ENCODE peak calls at places on chromosomes 11 and 22, in nine cellular contexts. A is testis, N is adrenal gland, H is stomach, L is tibial nerve, B is IMR-90, T is uterus, G is sigmoid colon, P is prostate gland. E is an unnamed sample.
A peak's percentile ranks its signal among the peaks of the same experiment; 100 is the strongest.

GRCh38 chr11:84261707-84262106 is 975.5 kb upstream of the CCDC90B start:
- DNase-seq in A (peak; percentile 63), N (peak; percentile 15), H (no peak), L (no peak), B (no peak), T (no peak), G (no peak), P (no peak), E (no peak)

GRCh38 chr22:44909241-44909640 is 100.6 kb downstream of the PHF21B start:
- DNase-seq in A (no peak), N (no peak), H (no peak), L (no peak), B (no peak), T (no peak), G (peak; percentile 33), P (no peak), E (no peak)

GRCh38 chr22:35892192-35892591 is 136.4 kb downstream of the RBFOX2 start:
- DNase-seq in A (no peak), N (peak; percentile 39), H (no peak), L (no peak), B (peak; percentile 75), T (peak; percentile 36), G (no peak), P (no peak), E (no peak)

GRCh38 chr11:63508009-63508408 is 2.1 kb downstream of the LGALS12 start:
- DNase-seq in A (peak; percentile 74), N (peak; percentile 65), H (peak; percentile 77), L (no peak), B (no peak), T (no peak), G (no peak), P (no peak), E (peak; percentile 28)

GRCh38 chr11:7514099-7514725 is 413 bp downstream of the PPFIBP2 start:
- DNase-seq in A (peak; percentile 41), N (peak; percentile 36), H (no peak), L (no peak), B (no peak), T (no peak), G (peak; percentile 73), P (peak; percentile 49), E (no peak)

GRCh38 chr11:36774603-36775002 is 176.6 kb upstream of the RAG2 start:
- DNase-seq in A (no peak), N (no peak), H (no peak), L (no peak), B (peak; percentile 17), T (no peak), G (no peak), P (no peak), E (no peak)

GRCh38 chr11:120314861-120315260 is 10.2 kb upstream of the TLCD5 start:
- DNase-seq in A (no peak), N (no peak), H (no peak), L (no peak), B (no peak), T (no peak), G (no peak), P (no peak), E (no peak)

GRCh38 chr22:44266811-44267760 is 45.7 kb downstream of the SHISAL1 start:
- DNase-seq in A (no peak), N (no peak), H (no peak), L (no peak), B (no peak), T (no peak), G (no peak), P (peak; percentile 29), E (no peak)

GRCh38 chr22:35330258-35330861 is 30.7 kb downstream of the TOM1 start:
- DNase-seq in A (peak; percentile 78), N (peak; percentile 94), H (peak; percentile 63), L (peak; percentile 91), B (peak; percentile 86), T (peak; percentile 89), G (peak; percentile 98), P (peak; percentile 60), E (no peak)

GRCh38 chr11:34363363-34364084 is 5.7 kb upstream of the ABTB2 start:
- DNase-seq in A (no peak), N (no peak), H (no peak), L (no peak), B (no peak), T (no peak), G (no peak), P (no peak), E (no peak)

GRCh38 chr11:1761110-1761856 is 2.4 kb downstream of the CTSD start:
- DNase-seq in A (no peak), N (no peak), H (no peak), L (no peak), B (no peak), T (no peak), G (no peak), P (no peak), E (no peak)

GRCh38 chr22:32644252-32645100 is 157.0 kb upstream of the TIMP3 start:
- DNase-seq in A (no peak), N (peak; percentile 55), H (peak; percentile 40), L (no peak), B (peak; percentile 59), T (peak; percentile 39), G (peak; percentile 83), P (peak; percentile 89), E (no peak)

GRCh38 chr22:33962409-33962808 is 42.1 kb upstream of the LARGE1 start:
- DNase-seq in A (no peak), N (no peak), H (no peak), L (no peak), B (no peak), T (no peak), G (no peak), P (no peak), E (no peak)

DNA sequence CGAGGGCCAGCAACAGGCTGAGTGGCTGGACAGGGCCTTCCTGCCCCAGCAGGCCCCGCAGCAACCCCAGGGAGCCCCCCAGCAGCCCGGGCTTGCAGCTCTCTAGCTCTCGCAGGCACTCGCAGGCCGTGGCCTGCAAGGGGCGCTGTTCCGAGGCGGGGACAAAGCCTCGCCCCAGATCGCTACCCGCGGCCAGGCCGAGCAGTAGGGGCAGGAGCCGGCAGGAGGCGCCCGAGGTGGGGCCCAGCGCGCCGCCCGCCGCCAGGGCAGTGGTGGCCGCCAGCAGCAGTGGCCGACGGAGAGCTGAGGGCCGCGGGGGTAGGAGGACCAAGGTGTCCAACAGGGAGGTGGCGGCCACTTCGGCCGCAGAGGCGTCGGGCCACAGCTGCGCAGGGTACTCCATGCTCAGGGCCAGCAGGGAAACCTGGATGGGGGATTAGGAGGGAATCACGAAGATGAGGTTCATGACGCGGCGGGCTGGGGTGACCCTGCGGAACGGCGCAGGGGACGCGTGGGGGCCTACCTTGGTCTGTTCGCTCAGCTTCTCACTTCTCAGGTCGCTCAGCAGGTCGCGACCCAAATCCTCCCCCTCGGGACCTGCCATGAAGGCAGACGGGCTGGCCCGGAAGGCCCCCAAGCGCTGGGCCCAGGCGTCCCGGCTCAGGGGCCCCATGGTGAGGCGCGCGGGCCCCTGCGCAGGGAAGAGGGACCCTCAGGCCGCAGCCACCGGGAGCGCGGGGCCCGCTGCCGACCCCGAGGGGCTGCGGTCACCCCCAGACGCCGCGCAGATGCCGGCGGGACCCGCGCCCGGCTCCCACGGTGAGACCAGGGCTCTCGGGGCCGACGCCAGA is 632 bp downstream of the AP5B1 start:
- DNase-seq in A (peak; percentile 75), N (peak; percentile 75), H (peak; percentile 86), L (peak; percentile 56), B (peak; percentile 67), T (peak; percentile 70), G (peak; percentile 88), P (peak; percentile 71), E (peak; percentile 64)
- TF ChIP-seq POLR2A in A (no peak), N (peak; percentile 60), H (no peak), L (peak; percentile 13), B (no peak), T (peak; percentile 30), G (peak; percentile 16), P (peak; percentile 63), E (no peak)

GRCh38 chr11:70661763-70662501 is 263.6 kb downstream of the CTTN start:
- DNase-seq in A (peak; percentile 21), N (peak; percentile 29), H (no peak), L (no peak), B (peak; percentile 43), T (no peak), G (no peak), P (no peak), E (no peak)
- H3K27me3 ChIP-seq in A (no peaks in the 10 kb centered on the region), N (peaks cover 17% of the 10 kb centered on the region), H (peaks cover 65% of the 10 kb centered on the region), L (no peaks in the 10 kb centered on the region), B (no peaks in the 10 kb centered on the region), T (peaks cover 12% of the 10 kb centered on the region), G (peaks cover 10% of the 10 kb centered on the region), P (no peaks in the 10 kb centered on the region), E (no peaks in the 10 kb centered on the region)

GRCh38 chr11:406796-407650 is 7.8 kb downstream of the SIGIRR start:
- DNase-seq in A (peak; percentile 72), N (peak; percentile 71), H (peak; percentile 78), L (peak; percentile 40), B (peak; percentile 65), T (peak; percentile 74), G (peak; percentile 91), P (peak; percentile 61), E (peak; percentile 69)
- TF ChIP-seq POLR2A in A (no peak), N (no peak), H (no peak), L (no peak), B (no peak), T (no peak), G (no peak), P (peak; percentile 18), E (peak; percentile 47)

GRCh38 chr11:17412488-17413180 is 24.2 kb upstream of the KCNJ11 start:
- DNase-seq in A (no peak), N (no peak), H (no peak), L (no peak), B (no peak), T (no peak), G (no peak), P (no peak), E (no peak)
- H3K27me3 ChIP-seq in A (no peaks in the 10 kb centered on the region), N (no peaks in the 10 kb centered on the region), H (peaks cover 29% of the 10 kb centered on the region), L (no peaks in the 10 kb centered on the region), B (peaks cover 9% of the 10 kb centered on the region), T (no peaks in the 10 kb centered on the region), G (no peaks in the 10 kb centered on the region), P (no peaks in the 10 kb centered on the region), E (peaks cover 22% of the 10 kb centered on the region)

GRCh38 chr11:118202599-118203422 is 22.0 kb downstream of the JAML start:
- DNase-seq in A (no peak), N (no peak), H (peak; percentile 46), L (no peak), B (no peak), T (no peak), G (no peak), P (no peak), E (no peak)
- TF ChIP-seq POLR2A in A (no peak), N (no peak), H (no peak), L (no peak), B (no peak), T (no peak), G (no peak), P (no peak), E (no peak)

GRCh38 chr11:72278911-72279310 is 34.9 kb upstream of the PHOX2A start:
- DNase-seq in A (no peak), N (no peak), H (no peak), L (no peak), B (peak; percentile 73), T (no peak), G (no peak), P (no peak), E (peak; percentile 4)
- H3K27me3 ChIP-seq in A (no peaks in the 10 kb centered on the region), N (no peaks in the 10 kb centered on the region), H (peaks cover 19% of the 10 kb centered on the region), L (no peaks in the 10 kb centered on the region), B (peaks cover 3% of the 10 kb centered on the region), T (peaks cover 8% of the 10 kb centered on the region), G (no peaks in the 10 kb centered on the region), P (no peaks in the 10 kb centered on the region), E (no peaks in the 10 kb centered on the region)